ENCODE peak calls at places on chromosomes 7 and 10, in ten cellular contexts. G is stimulated activated CD4-positive, alpha-beta T cell treated with anti-CD3 and anti-CD28 coated beads, TNF-alpha, amount 100 ng/mL, for 1 hour; V is left ventricle myocardium superior; S is PC-3; P is PC-9; O is left ventricle myocardium inferior; R is astrocyte of the hippocampus; J is adipocyte; Q is sciatic nerve; Y is tibial artery. E is an unnamed sample.

GRCh38 chr7:55594414-55594813 is 22.1 kb upstream of the VOPP1 start:
- DNase-seq in G (no peak), V (no peak), S (no peak), P (no peak), O (no peak), R (no peak), J (no peak), Q (no peak), Y (no peak), E (no peak)

GRCh38 chr10:21524131-21524525 is 1.4 kb downstream of the SKIDA1 start:
- DNase-seq in G (no peak), V (no peak), S (no peak), P (no peak), O (no peak), R (no peak), J (no peak), Q (no peak), Y (no peak), E (no peak)

GRCh38 chr10:118501171-118501570 is 94.3 kb downstream of the PRLHR start:
- DNase-seq in G (no peak), V (no peak), S (peak; percentile 81), P (peak; percentile 55), O (no peak), R (peak; percentile 7), J (no peak), Q (no peak), Y (no peak), E (no peak)

GRCh38 chr10:11443468-11444147 is 167.8 kb downstream of the USP6NL start:
- DNase-seq in G (no peak), V (no peak), S (no peak), P (no peak), O (no peak), R (no peak), J (no peak), Q (no peak), Y (no peak), E (no peak)

GRCh38 chr7:7639847-7640220 is 718 bp upstream of the UMAD1 start:
- DNase-seq in G (peak; percentile 33), V (no peak), S (peak; percentile 22), P (peak; percentile 45), O (no peak), R (peak; percentile 49), J (peak; percentile 66), Q (no peak), Y (no peak), E (peak; percentile 71)

GRCh38 chr7:159027803-159028455 is 116.7 kb downstream of the VIPR2 start:
- DNase-seq in G (no peak), V (no peak), S (peak; percentile 47), P (no peak), O (no peak), R (no peak), J (no peak), Q (no peak), Y (peak; percentile 63), E (no peak)

GRCh38 chr7:18821554-18821953 is 295.9 kb downstream of the TWIST1 start:
- DNase-seq in G (no peak), V (no peak), S (no peak), P (no peak), O (no peak), R (no peak), J (no peak), Q (no peak), Y (no peak), E (no peak)

GRCh38 chr7:124152859-124153692 is 120.2 kb upstream of the TMEM229A start:
- DNase-seq in G (no peak), V (no peak), S (peak; percentile 67), P (no peak), O (no peak), R (peak; percentile 41), J (peak; percentile 30), Q (no peak), Y (no peak), E (peak; percentile 9)

GRCh38 chr10:18539335-18539734 is 112.1 kb downstream of the NSUN6 start:
- DNase-seq in G (no peak), V (no peak), S (no peak), P (no peak), O (no peak), R (no peak), J (no peak), Q (no peak), Y (no peak), E (no peak)

GRCh38 chr10:33536508-33536907 is 202.0 kb upstream of the NRP1 start:
- DNase-seq in G (no peak), V (no peak), S (no peak), P (no peak), O (no peak), R (no peak), J (no peak), Q (no peak), Y (no peak), E (no peak)

GRCh38 chr7:21941570-21942224 is 4.0 kb downstream of the CDCA7L start:
- DNase-seq in G (no peak), V (no peak), S (peak; percentile 42), P (peak; percentile 74), O (no peak), R (peak; percentile 41), J (no peak), Q (no peak), Y (no peak), E (peak; percentile 81)

GRCh38 chr10:132571565-132572544 is 34.3 kb downstream of the INPP5A start:
- DNase-seq in G (peak; percentile 38), V (peak; percentile 55), S (peak; percentile 94), P (peak; percentile 90), O (no peak), R (peak; percentile 89), J (peak; percentile 62), Q (no peak), Y (peak; percentile 84), E (peak; percentile 98)

GRCh38 chr10:29588640-29589421 is 45.9 kb downstream of the SVIL start:
- DNase-seq in G (no peak), V (no peak), S (peak; percentile 43), P (peak; percentile 88), O (no peak), R (peak; percentile 53), J (peak; percentile 71), Q (no peak), Y (no peak), E (no peak)

GRCh38 chr7:100506356-100506930 is 22.7 kb downstream of the NYAP1 start:
- DNase-seq in G (no peak), V (no peak), S (no peak), P (peak; percentile 43), O (no peak), R (no peak), J (no peak), Q (no peak), Y (no peak), E (no peak)

GRCh38 chr10:22753786-22754185 is 39.4 kb upstream of the PIP4K2A start:
- DNase-seq in G (no peak), V (no peak), S (no peak), P (no peak), O (no peak), R (no peak), J (no peak), Q (no peak), Y (no peak), E (no peak)

E was measured in OCI-LY7.